ENCODE peak calls at places on chromosomes 11 and 22, in five cellular contexts. F is tibial artery; N is T1000; C is amniotic epithelial cell; G is effector CD8-positive, alpha-beta T cell. U is an unnamed sample.

GRCh38 chr11:57342702-57343101 is 4.5 kb downstream of the P2RX3 start:
- DNase-seq in C (no peak), F (no peak), N (no peak), G (no peak), U (no peak)

GRCh38 chr11:120334894-120335462 is 1.2 kb upstream of the ARHGEF12 start:
- DNase-seq in F (peak; percentile 73), G (peak; percentile 31), N (peak; percentile 20), C (peak; percentile 88), U (peak; percentile 70)

GRCh38 chr22:33756508-33756949 is 163.7 kb downstream of the LARGE1 start:
- DNase-seq in C (no peak), N (no peak), F (no peak), G (no peak), U (no peak)

GRCh38 chr11:94568200-94568599 is 1.0 kb downstream of the PIWIL4 start:
- DNase-seq in C (no peak), G (no peak), N (no peak), F (no peak), U (no peak)

GRCh38 chr11:129639300-129639699 is 176.3 kb upstream of the TMEM45B start:
- DNase-seq in C (peak; percentile 96), G (no peak), F (no peak), N (peak; percentile 6), U (no peak)

GRCh38 chr11:46485852-46486443 is 94.4 kb upstream of the CHRM4 start:
- DNase-seq in N (no peak), G (no peak), F (no peak), C (no peak), U (no peak)

GRCh38 chr11:72411623-72412532 is 22.5 kb downstream of the CLPB start:
- DNase-seq in N (no peak), C (no peak), F (no peak), G (no peak), U (peak; percentile 59)

GRCh38 chr22:32827061-32827602 is 25.6 kb downstream of the TIMP3 start:
- DNase-seq in F (peak; percentile 20), G (no peak), C (no peak), N (no peak), U (no peak)

GRCh38 chr11:96026310-96026709 is 102.4 kb upstream of the MTMR2 start:
- DNase-seq in N (no peak), G (no peak), F (no peak), C (no peak), U (no peak)

GRCh38 chr11:10674440-10674855 is 19.1 kb downstream of the IRAG1 start:
- DNase-seq in C (no peak), N (no peak), F (peak; percentile 89), G (no peak), U (no peak)

GRCh38 chr11:437228-437870 is 4.5 kb downstream of the ANO9 start:
- DNase-seq in F (no peak), C (no peak), N (no peak), G (no peak), U (no peak)

GRCh38 chr11:46912526-46913150 is 5.7 kb downstream of the LRP4 start:
- DNase-seq in F (no peak), G (no peak), C (no peak), N (no peak), U (no peak)

GRCh38 chr22:44895296-44896055 is 114.3 kb downstream of the PHF21B start:
- DNase-seq in F (no peak), G (no peak), C (no peak), N (no peak), U (no peak)

GRCh38 chr22:23542933-23543332 is 37.2 kb downstream of the IGLL1 start:
- DNase-seq in G (no peak), C (peak; percentile 55), F (no peak), N (no peak), U (no peak)

GRCh38 chr11:2314525-2315394 is 12.9 kb downstream of the TSPAN32 start:
- DNase-seq in G (no peak), C (peak; percentile 86), F (peak; percentile 94), N (no peak), U (no peak)

GRCh38 chr11:58905716-58906547 is 33.4 kb upstream of the GLYATL1 start:
- DNase-seq in G (no peak), N (no peak), F (peak; percentile 64), C (peak; percentile 93), U (no peak)

GRCh38 chr11:35151896-35152295 is 12.9 kb downstream of the CD44 start:
- DNase-seq in N (no peak), F (no peak), G (no peak), C (no peak), U (no peak)

GRCh38 chr11:10906521-10906920 is 48.7 kb upstream of the ZBED5 start:
- DNase-seq in N (no peak), F (no peak), G (no peak), C (peak; percentile 42), U (no peak)

GRCh38 chr22:24400726-24401596 is 26.4 kb upstream of the ADORA2A start:
- DNase-seq in N (no peak), F (no peak), G (no peak), C (peak; percentile 5), U (peak; percentile 56)

GRCh38 chr11:27646051-27646818 is 54.0 kb downstream of the BDNF start:
- DNase-seq in N (no peak), C (peak; percentile 48), G (no peak), F (no peak), U (no peak)

U was measured in germinal center.